ENCODE peak calls at places on chromosome 17, in six cellular contexts. One of them, this sample, is unnamed.

GRCh38 chr17:8475820-8476219 is 40.1 kb downstream of the NDEL1 start:
- DNase-seq in bronchial epithelial cell: no peak
- DNase-seq in stimulated activated CD8-positive, alpha-beta memory T cell treated with anti-CD3 and anti-CD28 coated beads, Interleukin-4, amount 100 ng/mL, for 4 hours: no peak
- DNase-seq in spleen: no peak
- DNase-seq in CMK: no peak
- DNase-seq in non-pigmented ciliary epithelial cell: no peak
- DNase-seq in this sample: no peak

GRCh38 chr17:3911271-3912053 is 4.8 kb downstream of the P2RX1 start:
- DNase-seq in bronchial epithelial cell: no peak
- DNase-seq in stimulated activated CD8-positive, alpha-beta memory T cell treated with anti-CD3 and anti-CD28 coated beads, Interleukin-4, amount 100 ng/mL, for 4 hours: no peak
- DNase-seq in spleen: peak; percentile 95
- DNase-seq in CMK: no peak
- DNase-seq in non-pigmented ciliary epithelial cell: no peak
- DNase-seq in this sample: no peak

GRCh38 chr17:81412490-81413093 is 17.3 kb downstream of the BAHCC1 start:
- DNase-seq in bronchial epithelial cell: peak; percentile 81
- DNase-seq in stimulated activated CD8-positive, alpha-beta memory T cell treated with anti-CD3 and anti-CD28 coated beads, Interleukin-4, amount 100 ng/mL, for 4 hours: peak; percentile 35
- DNase-seq in spleen: peak; percentile 87
- DNase-seq in CMK: no peak
- DNase-seq in non-pigmented ciliary epithelial cell: no peak
- DNase-seq in this sample: no peak

GRCh38 chr17:50206604-50207293 is 5.3 kb upstream of the COL1A1 start:
- DNase-seq in bronchial epithelial cell: no peak
- DNase-seq in stimulated activated CD8-positive, alpha-beta memory T cell treated with anti-CD3 and anti-CD28 coated beads, Interleukin-4, amount 100 ng/mL, for 4 hours: no peak
- DNase-seq in spleen: no peak
- DNase-seq in CMK: no peak
- DNase-seq in non-pigmented ciliary epithelial cell: no peak
- DNase-seq in this sample: no peak

GRCh38 chr17:49635121-49635520 is 42.8 kb downstream of the SPOP start:
- DNase-seq in bronchial epithelial cell: no peak
- DNase-seq in stimulated activated CD8-positive, alpha-beta memory T cell treated with anti-CD3 and anti-CD28 coated beads, Interleukin-4, amount 100 ng/mL, for 4 hours: no peak
- DNase-seq in spleen: no peak
- DNase-seq in CMK: no peak
- DNase-seq in non-pigmented ciliary epithelial cell: no peak
- DNase-seq in this sample: no peak

GRCh38 chr17:47967607-47968252 is 3.2 kb upstream of the CDK5RAP3 start:
- DNase-seq in bronchial epithelial cell: peak; percentile 91
- DNase-seq in stimulated activated CD8-positive, alpha-beta memory T cell treated with anti-CD3 and anti-CD28 coated beads, Interleukin-4, amount 100 ng/mL, for 4 hours: no peak
- DNase-seq in spleen: no peak
- DNase-seq in CMK: no peak
- DNase-seq in non-pigmented ciliary epithelial cell: peak; percentile 48
- DNase-seq in this sample: no peak

GRCh38 chr17:42459983-42460300 is 1.3 kb downstream of the ATP6V0A1 start:
- DNase-seq in bronchial epithelial cell: no peak
- DNase-seq in stimulated activated CD8-positive, alpha-beta memory T cell treated with anti-CD3 and anti-CD28 coated beads, Interleukin-4, amount 100 ng/mL, for 4 hours: no peak
- DNase-seq in spleen: no peak
- DNase-seq in CMK: no peak
- DNase-seq in non-pigmented ciliary epithelial cell: no peak
- DNase-seq in this sample: no peak

GRCh38 chr17:69425978-69426377 is 11.5 kb downstream of the MAP2K6 start:
- DNase-seq in bronchial epithelial cell: no peak
- DNase-seq in stimulated activated CD8-positive, alpha-beta memory T cell treated with anti-CD3 and anti-CD28 coated beads, Interleukin-4, amount 100 ng/mL, for 4 hours: no peak
- DNase-seq in spleen: no peak
- DNase-seq in CMK: no peak
- DNase-seq in non-pigmented ciliary epithelial cell: no peak
- DNase-seq in this sample: no peak

GRCh38 chr17:76578376-76578775 is 7.3 kb downstream of the ST6GALNAC2 start:
- DNase-seq in bronchial epithelial cell: peak; percentile 90
- DNase-seq in stimulated activated CD8-positive, alpha-beta memory T cell treated with anti-CD3 and anti-CD28 coated beads, Interleukin-4, amount 100 ng/mL, for 4 hours: no peak
- DNase-seq in spleen: no peak
- DNase-seq in CMK: no peak
- DNase-seq in non-pigmented ciliary epithelial cell: no peak
- DNase-seq in this sample: no peak

GRCh38 chr17:66302761-66303626 is 581 bp downstream of the PRKCA start:
- DNase-seq in bronchial epithelial cell: peak; percentile 50
- DNase-seq in stimulated activated CD8-positive, alpha-beta memory T cell treated with anti-CD3 and anti-CD28 coated beads, Interleukin-4, amount 100 ng/mL, for 4 hours: no peak
- DNase-seq in spleen: peak; percentile 84
- DNase-seq in CMK: no peak
- DNase-seq in non-pigmented ciliary epithelial cell: no peak
- DNase-seq in this sample: no peak

GRCh38 chr17:52233632-52234031 is 75.1 kb upstream of the CA10 start:
- DNase-seq in bronchial epithelial cell: no peak
- DNase-seq in stimulated activated CD8-positive, alpha-beta memory T cell treated with anti-CD3 and anti-CD28 coated beads, Interleukin-4, amount 100 ng/mL, for 4 hours: no peak
- DNase-seq in spleen: no peak
- DNase-seq in CMK: no peak
- DNase-seq in non-pigmented ciliary epithelial cell: no peak
- DNase-seq in this sample: no peak

GRCh38 chr17:65530158-65530984 is 31.1 kb downstream of the AXIN2 start:
- DNase-seq in bronchial epithelial cell: no peak
- DNase-seq in stimulated activated CD8-positive, alpha-beta memory T cell treated with anti-CD3 and anti-CD28 coated beads, Interleukin-4, amount 100 ng/mL, for 4 hours: no peak
- DNase-seq in spleen: peak; percentile 68
- DNase-seq in CMK: no peak
- DNase-seq in non-pigmented ciliary epithelial cell: no peak
- DNase-seq in this sample: no peak

GRCh38 chr17:67281053-67281452 is 36.1 kb upstream of the HELZ start:
- DNase-seq in bronchial epithelial cell: peak; percentile 33
- DNase-seq in stimulated activated CD8-positive, alpha-beta memory T cell treated with anti-CD3 and anti-CD28 coated beads, Interleukin-4, amount 100 ng/mL, for 4 hours: no peak
- DNase-seq in spleen: no peak
- DNase-seq in CMK: no peak
- DNase-seq in non-pigmented ciliary epithelial cell: no peak
- DNase-seq in this sample: no peak

GRCh38 chr17:31556969-31557620 is 165.6 kb downstream of the RAB11FIP4 start:
- DNase-seq in bronchial epithelial cell: no peak
- DNase-seq in stimulated activated CD8-positive, alpha-beta memory T cell treated with anti-CD3 and anti-CD28 coated beads, Interleukin-4, amount 100 ng/mL, for 4 hours: no peak
- DNase-seq in spleen: no peak
- DNase-seq in CMK: no peak
- DNase-seq in non-pigmented ciliary epithelial cell: no peak
- DNase-seq in this sample: no peak

GRCh38 chr17:56678249-56679144 is 85.0 kb downstream of the NOG start:
- DNase-seq in bronchial epithelial cell: no peak
- DNase-seq in stimulated activated CD8-positive, alpha-beta memory T cell treated with anti-CD3 and anti-CD28 coated beads, Interleukin-4, amount 100 ng/mL, for 4 hours: no peak
- DNase-seq in spleen: no peak
- DNase-seq in CMK: no peak
- DNase-seq in non-pigmented ciliary epithelial cell: no peak
- DNase-seq in this sample: no peak

This sample was measured in chondrocyte.